ENCODE peak calls at places on chromosomes 12 and 14, in seven cellular contexts. W is CD8-positive, alpha-beta memory T cell; V is lower lobe of right lung; X is CD8-positive, alpha-beta T cell; M is esophagus squamous epithelium; A is transverse colon; N is CD4-positive, alpha-beta memory T cell. E is an unnamed sample.

GRCh38 chr12:2752676-2753371 is 41.9 kb upstream of the FKBP4 start:
- DNase-seq in X (peak; percentile 75), W (peak; percentile 70), M (peak; percentile 17), A (peak; percentile 74), V (peak; percentile 77), N (peak; percentile 72), E (peak; percentile 75)

GRCh38 chr14:100063314-100063941 is 1.8 kb upstream of the EVL start:
- DNase-seq in N (peak; percentile 74), W (no peak), V (no peak), X (no peak), M (no peak), A (no peak), E (no peak)

GRCh38 chr12:63821781-63822251 is 22.7 kb upstream of the SRGAP1 start:
- DNase-seq in W (no peak), N (no peak), X (no peak), V (peak; percentile 47), A (no peak), M (no peak), E (no peak)

GRCh38 chr12:103632554-103633216 is 45.6 kb downstream of the STAB2 start:
- DNase-seq in A (peak; percentile 72), X (peak; percentile 31), W (peak; percentile 40), M (no peak), V (peak; percentile 56), N (no peak), E (peak; percentile 63)

GRCh38 chr12:98123186-98123585 is 392.2 kb upstream of the TMPO start:
- DNase-seq in N (no peak), M (no peak), A (no peak), V (no peak), X (no peak), W (no peak), E (no peak)

GRCh38 chr12:10457760-10458159 is 4.6 kb upstream of the KLRC1 start:
- DNase-seq in W (no peak), N (no peak), M (no peak), A (no peak), X (no peak), V (no peak), E (peak; percentile 27)

GRCh38 chr14:89304972-89305703 is 111.9 kb downstream of the FOXN3 start:
- DNase-seq in V (no peak), M (no peak), N (no peak), X (no peak), W (no peak), A (peak; percentile 24), E (no peak)

GRCh38 chr12:130608132-130608531 is 108.0 kb downstream of the RIMBP2 start:
- DNase-seq in V (no peak), X (no peak), W (no peak), A (no peak), N (no peak), M (no peak), E (no peak)

GRCh38 chr12:7219599-7220243 is 30.2 kb downstream of the PEX5 start:
- DNase-seq in X (peak; percentile 76), M (no peak), W (peak; percentile 55), A (peak; percentile 75), N (peak; percentile 69), V (peak; percentile 57), E (peak; percentile 47)

GRCh38 chr14:65632487-65632886 is 220.0 kb downstream of the FUT8 start:
- DNase-seq in N (no peak), X (no peak), A (no peak), W (no peak), M (no peak), V (no peak), E (no peak)

GRCh38 chr14:65639216-65639615 is 226.7 kb downstream of the FUT8 start:
- DNase-seq in N (no peak), A (no peak), V (no peak), W (no peak), X (no peak), M (no peak), E (no peak)

GRCh38 chr14:65637780-65638179 is 225.2 kb downstream of the FUT8 start:
- DNase-seq in X (peak; percentile 17), A (no peak), N (peak; percentile 46), W (peak; percentile 4), M (no peak), V (no peak), E (no peak)
- H3K4me3 ChIP-seq in X (no peak overlapping the region), A (no peak overlapping the region), N (no peak overlapping the region), W (no peak overlapping the region), M (no peak overlapping the region), V (no peak overlapping the region), E (no peak overlapping the region)

GRCh38 chr14:68470361-68470760 is 322.5 kb downstream of the ZFP36L1 start:
- DNase-seq in W (no peak), M (no peak), X (no peak), N (no peak), A (no peak), V (no peak), E (no peak)
- H3K27ac ChIP-seq in W (no peak overlapping the region), M (no peak overlapping the region), X (no peak overlapping the region), N (no peak overlapping the region), A (no peak overlapping the region), V (no peak overlapping the region), E (no peak overlapping the region)

GRCh38 chr12:110532644-110533043 is 30.5 kb downstream of the RAD9B start:
- DNase-seq in V (no peak), N (no peak), M (no peak), X (no peak), W (no peak), A (no peak), E (no peak)
- H3K4me3 ChIP-seq in V (no peak overlapping the region), N (no peak overlapping the region), M (no peak overlapping the region), X (no peak overlapping the region), W (no peak overlapping the region), A (no peak overlapping the region), E (no peak overlapping the region)

GRCh38 chr14:75432406-75432805 is 4.6 kb downstream of the JDP2 start:
- DNase-seq in M (no peak), X (no peak), V (no peak), N (no peak), A (peak; percentile 75), W (no peak), E (no peak)

GRCh38 chr14:75430106-75430505 is 2.3 kb downstream of the JDP2 start:
- DNase-seq in X (no peak), A (no peak), M (no peak), N (no peak), W (no peak), V (peak; percentile 60), E (no peak)

GRCh38 chr14:75431011-75431410 is 3.2 kb downstream of the JDP2 start:
- DNase-seq in W (no peak), V (no peak), N (no peak), X (no peak), M (no peak), A (no peak), E (no peak)

GRCh38 chr14:75430526-75430925 is 2.7 kb downstream of the JDP2 start:
- DNase-seq in W (no peak), X (no peak), A (no peak), N (no peak), V (no peak), M (no peak), E (no peak)

DNA sequence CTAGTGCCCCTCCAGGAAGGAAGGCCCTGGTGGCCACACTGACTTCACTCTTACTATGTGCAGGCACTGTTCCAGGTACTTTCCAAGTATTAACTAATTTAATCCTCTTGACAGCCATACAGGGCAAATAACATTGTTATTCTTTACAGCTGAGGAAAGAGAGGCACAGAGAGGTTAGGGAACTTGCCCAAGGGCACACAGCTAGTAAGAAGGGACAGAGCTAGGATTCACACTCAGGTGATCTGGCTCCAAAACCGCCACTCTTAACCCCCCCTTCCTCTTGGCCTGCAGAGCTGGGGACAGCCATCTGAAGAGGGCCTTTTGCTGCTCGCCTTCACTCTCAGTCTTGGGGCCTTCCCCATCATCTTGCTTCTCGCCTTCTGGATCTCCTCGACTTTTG is 4.0 kb downstream of the JDP2 start:
- DNase-seq in X (no peak), M (no peak), V (no peak), A (no peak), N (no peak), W (no peak), E (no peak)
- H3K27ac ChIP-seq in X (no peak overlapping the region), M (no peak overlapping the region), V (no peak overlapping the region), A (peak overlapping the region; percentile 86), N (no peak overlapping the region), W (no peak overlapping the region), E (no peak overlapping the region)

E was measured in iPS DF 6.9.